ENCODE peak calls at places on chromosome 16, in eight cellular contexts. D, F, O, G, I, P, T and R are unnamed samples.
A peak's percentile ranks its signal among the peaks of the same experiment; 100 is the strongest.

GRCh38 chr16:58197314-58198012 is 443 bp downstream of the CSNK2A2 start:
- DNase-seq in T (peak; percentile 11), P (no peak), G (peak; percentile 30), F (no peak), O (no peak), D (no peak), I (no peak), R (no peak)

GRCh38 chr16:88317619-88317977 is 65.2 kb upstream of the ZNF469 start:
- DNase-seq in D (no peak), P (no peak), F (no peak), I (no peak), G (no peak), T (no peak), O (no peak), R (no peak)

GRCh38 chr16:89860747-89861304 is 12.6 kb upstream of the TCF25 start:
- DNase-seq in F (peak; percentile 32), G (peak; percentile 88), O (peak; percentile 51), T (peak; percentile 82), I (peak; percentile 52), D (peak; percentile 58), P (no peak), R (peak; percentile 32)

GRCh38 chr16:88839026-88839529 is 17.7 kb downstream of the GALNS start:
- DNase-seq in D (peak; percentile 58), G (no peak), P (no peak), F (peak; percentile 58), T (peak; percentile 55), I (peak; percentile 71), O (no peak), R (no peak)

GRCh38 chr16:12796498-12796897 is 7.2 kb downstream of the CPPED1 start:
- DNase-seq in O (no peak), P (no peak), T (no peak), G (no peak), D (no peak), F (no peak), I (no peak), R (no peak)

GRCh38 chr16:16190546-16190945 is 32.7 kb downstream of the ABCC6 start:
- DNase-seq in O (no peak), D (no peak), T (no peak), F (no peak), G (no peak), P (no peak), I (no peak), R (no peak)

GRCh38 chr16:4957420-4957719 is 760 bp upstream of the SEC14L5 start:
- DNase-seq in G (no peak), I (no peak), F (no peak), P (no peak), T (no peak), O (no peak), D (no peak), R (no peak)

GRCh38 chr16:5422047-5422446 is 324.5 kb upstream of the EEF2KMT start:
- DNase-seq in O (no peak), I (no peak), D (no peak), F (no peak), P (no peak), G (no peak), T (no peak), R (no peak)

GRCh38 chr16:24070851-24071250 is 185.3 kb upstream of the CACNG3 start:
- DNase-seq in T (peak; percentile 79), F (peak; percentile 34), P (peak; percentile 9), G (peak; percentile 89), O (peak; percentile 43), D (peak; percentile 51), I (peak; percentile 29), R (peak; percentile 17)

GRCh38 chr16:23145186-23145585 is 4.1 kb downstream of the USP31 start:
- DNase-seq in O (no peak), P (no peak), T (no peak), G (peak; percentile 55), F (no peak), I (no peak), D (no peak), R (no peak)

GRCh38 chr16:28985611-28986041 is 774 bp downstream of the LAT start:
- DNase-seq in D (no peak), F (no peak), O (no peak), G (no peak), T (no peak), P (no peak), I (no peak), R (no peak)

GRCh38 chr16:46895399-46896313 is 11.5 kb downstream of the GPT2 start:
- DNase-seq in T (no peak), P (no peak), F (no peak), I (peak; percentile 98), G (no peak), D (no peak), O (no peak), R (no peak)

GRCh38 chr16:83802135-83802534 is 5.6 kb upstream of the HSBP1 start:
- DNase-seq in D (peak; percentile 15), T (no peak), F (no peak), O (no peak), I (no peak), G (peak; percentile 80), P (no peak), R (no peak)

GRCh38 chr16:57607676-57608461 is 20.6 kb upstream of the ADGRG1 start:
- DNase-seq in I (no peak), D (no peak), F (peak; percentile 16), P (no peak), G (no peak), T (no peak), O (no peak), R (no peak)

GRCh38 chr16:9088848-9089247 is 2.6 kb upstream of the HAPSTR1 start:
- DNase-seq in D (no peak), G (no peak), I (peak; percentile 51), F (no peak), O (no peak), P (no peak), T (no peak), R (no peak)
- TF ChIP-seq REST in D (no peak), G (no peak), I (no peak), F (no peak), O (no peak), P (no peak), T (no peak), R (no peak)

DNA sequence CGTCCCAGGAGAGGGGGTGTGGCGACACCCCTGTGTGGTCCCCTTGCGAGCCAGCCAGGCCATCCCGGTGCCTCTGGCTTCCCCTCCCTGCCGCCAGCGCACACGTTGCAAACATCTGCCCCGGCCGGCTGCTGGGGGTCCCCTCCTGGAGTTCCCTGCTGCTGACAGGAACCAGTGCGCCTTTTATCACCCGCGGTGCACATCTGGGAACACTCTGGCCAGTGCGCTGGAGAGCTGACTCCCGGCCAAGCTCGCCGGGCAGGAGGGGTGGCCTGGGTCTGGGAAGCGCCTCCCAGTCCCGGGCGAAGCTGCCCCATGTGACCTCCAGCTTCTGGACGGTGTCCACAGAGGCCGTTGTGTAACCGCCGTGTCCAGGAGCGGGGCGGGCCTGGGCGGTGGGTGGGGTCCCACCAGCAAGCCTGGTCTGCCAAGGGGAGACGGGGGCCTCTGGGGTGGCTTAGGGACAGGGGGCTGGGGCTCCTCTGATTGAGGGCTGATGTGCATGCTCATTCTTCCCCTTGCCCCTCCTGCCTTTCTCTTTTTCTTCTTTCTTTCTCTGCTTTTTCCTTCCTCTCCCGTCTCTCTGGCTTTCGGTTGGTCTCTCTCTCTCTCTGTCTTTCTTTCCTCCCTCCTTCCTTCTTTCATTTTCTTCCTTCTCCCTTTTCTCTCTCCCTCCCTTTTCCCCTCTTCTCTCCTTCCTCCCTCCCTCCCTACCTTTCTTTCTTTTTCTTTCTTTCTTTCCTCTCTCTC is 25.2 kb upstream of the CIBAR2 start:
- DNase-seq in G (no peak), I (peak; percentile 87), P (no peak), D (peak; percentile 42), O (no peak), F (no peak), T (peak; percentile 51), R (no peak)
- TF ChIP-seq REST in G (no peak), I (no peak), P (no peak), D (no peak), O (no peak), F (no peak), T (no peak), R (no peak)

GRCh38 chr16:67546761-67547422 is 15.4 kb upstream of the CTCF start:
- DNase-seq in P (no peak), O (peak; percentile 34), D (peak; percentile 73), T (peak; percentile 78), I (peak; percentile 65), F (peak; percentile 74), G (peak; percentile 89), R (no peak)

GRCh38 chr16:67546091-67546501 is 16.2 kb upstream of the CTCF start:
- DNase-seq in P (no peak), I (no peak), F (no peak), G (no peak), T (no peak), O (no peak), D (no peak), R (no peak)

GRCh38 chr16:67548265-67549126 is 13.8 kb upstream of the CTCF start:
- DNase-seq in T (no peak), P (no peak), F (peak; percentile 67), I (no peak), G (no peak), O (no peak), D (no peak), R (no peak)

GRCh38 chr16:67549240-67549639 is 13.1 kb upstream of the CTCF start:
- DNase-seq in I (no peak), P (no peak), F (no peak), O (no peak), G (no peak), D (no peak), T (no peak), R (no peak)

DNA sequence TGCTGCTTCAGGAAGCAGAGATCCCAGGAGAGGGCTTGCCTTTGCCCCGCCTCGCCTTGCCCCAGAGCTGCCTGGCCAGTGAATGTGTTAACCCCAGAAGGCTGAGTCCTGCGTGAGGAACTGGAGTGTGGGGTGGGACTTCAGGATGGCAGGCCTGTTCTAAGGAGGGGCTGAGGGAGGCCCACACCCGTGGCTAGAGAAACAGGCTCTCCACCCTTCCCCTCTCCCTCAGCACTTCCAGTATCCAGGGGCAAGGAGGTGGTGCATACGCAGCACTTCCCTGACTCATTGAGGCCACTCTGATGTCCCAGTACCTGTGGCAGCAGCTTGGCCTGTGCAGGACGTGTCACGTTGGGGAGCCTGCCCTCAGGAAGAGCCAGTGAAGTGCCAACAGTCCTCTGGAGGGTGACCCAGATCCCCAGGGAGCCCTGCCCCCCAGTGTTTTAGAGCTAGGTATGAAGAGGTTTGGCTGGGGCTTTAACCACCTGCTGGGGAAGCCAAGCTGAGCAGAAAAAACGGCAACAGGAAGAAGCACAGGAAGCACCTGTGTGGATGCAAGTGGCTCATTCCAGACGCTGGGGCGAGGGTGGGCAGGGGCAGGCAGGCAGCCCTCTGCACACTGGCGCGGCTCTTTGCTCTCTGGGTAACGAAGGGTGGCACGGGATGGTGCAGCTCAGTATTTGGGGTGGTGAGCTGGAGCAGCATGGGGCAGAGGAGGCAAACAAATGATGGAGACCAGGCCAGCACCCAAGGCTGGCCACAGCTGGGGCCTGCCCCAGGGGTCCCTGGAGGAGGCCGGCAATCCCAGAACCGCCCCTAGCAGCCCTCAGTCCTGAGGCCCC is 14.7 kb upstream of the CTCF start:
- DNase-seq in G (no peak), I (no peak), O (no peak), F (peak; percentile 70), D (no peak), T (no peak), P (no peak), R (no peak)
- TF ChIP-seq REST in G (no peak), I (no peak), O (no peak), F (no peak), D (no peak), T (no peak), P (no peak), R (no peak)

DNA sequence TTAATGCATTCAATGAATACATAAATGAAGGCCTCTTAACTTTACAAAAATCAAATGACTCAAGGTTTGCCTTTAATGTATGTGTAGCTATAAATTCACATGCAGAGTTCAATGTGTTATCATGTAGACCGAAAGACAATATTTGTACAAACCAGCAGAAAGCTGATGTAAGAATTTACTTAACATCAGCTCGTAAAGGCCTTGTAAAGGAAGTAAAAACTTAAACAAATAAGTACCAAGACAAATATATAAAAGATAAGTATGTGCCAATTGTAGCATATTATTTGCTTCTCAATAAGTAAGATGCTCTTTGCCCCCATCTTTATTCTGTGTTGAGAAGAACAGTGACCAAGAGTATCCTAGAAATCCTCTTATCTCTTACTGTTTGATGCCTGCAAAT is 105.7 kb downstream of the SYCE1L start:
- DNase-seq in I (peak; percentile 34), F (no peak), P (no peak), O (no peak), G (no peak), D (no peak), T (no peak), R (no peak)
- TF ChIP-seq REST in I (no peak), F (no peak), P (no peak), O (no peak), G (no peak), D (no peak), T (no peak), R (no peak)